ENCODE peak calls at places on chromosome 16, in four cellular contexts. O is CD4-positive, alpha-beta memory T cell; J is aorta; G is adrenal gland. B is an unnamed sample. For H3K4me1 and H3K9me3, the result is how much of the 10 kb centered on the place peaks cover.

GRCh38 chr16:70750893-70751467 is 50.0 kb downstream of the VAC14 start:
- DNase-seq in J (peak), O (no peak), G (peak), B (peak)

GRCh38 chr16:26824469-26824868 is 242.3 kb upstream of the C16orf82 start:
- DNase-seq in G (no peak), J (no peak), O (no peak), B (no peak)

GRCh38 chr16:1310832-1311200 is 1.4 kb downstream of the UBE2I start:
- DNase-seq in J (no peak), G (no peak), O (peak), B (no peak)

GRCh38 chr16:30069575-30070462 is 4.3 kb downstream of the ALDOA start:
- DNase-seq in O (no peak), J (peak), G (peak), B (no peak)

GRCh38 chr16:56288019-56288418 is 96.7 kb downstream of the GNAO1 start:
- DNase-seq in O (no peak), J (no peak), G (no peak), B (peak)

GRCh38 chr16:50862818-50863672 is 121.2 kb downstream of the CYLD start:
- DNase-seq in J (no peak), O (no peak), G (no peak), B (no peak)

GRCh38 chr16:10181196-10182162 is 749 bp downstream of the GRIN2A start:
- DNase-seq in G (peak), J (peak), O (no peak), B (peak)

GRCh38 chr16:3696425-3697218 is 20.7 kb downstream of the TRAP1 start:
- DNase-seq in O (no peak), G (no peak), J (peak), B (no peak)

GRCh38 chr16:7458144-7458543 is 125.5 kb downstream of the RBFOX1 start:
- DNase-seq in O (no peak), J (no peak), G (no peak), B (peak)

GRCh38 chr16:72355561-72355960 is 183.6 kb upstream of the PMFBP1 start:
- DNase-seq in J (no peak), O (no peak), G (no peak), B (no peak)

GRCh38 chr16:55029509-55029908 is 98.8 kb downstream of the IRX5 start:
- DNase-seq in O (no peak), J (no peak), G (no peak), B (no peak)

GRCh38 chr16:27028713-27029112 is 38.0 kb upstream of the C16orf82 start:
- DNase-seq in O (no peak), G (no peak), J (no peak), B (no peak)

GRCh38 chr16:58044266-58045019 is 18.9 kb downstream of the MMP15 start:
- DNase-seq in G (peak), J (no peak), O (no peak), B (peak)

GRCh38 chr16:10988164-10988803 is 43.9 kb downstream of the CLEC16A start:
- DNase-seq in G (no peak), J (no peak), O (no peak), B (no peak)

GRCh38 chr16:46482895-46483294 is 138.3 kb downstream of the SHCBP1 start:
- DNase-seq in O (no peak), J (no peak), G (no peak), B (no peak)

GRCh38 chr16:16163571-16163970 is 59.7 kb downstream of the ABCC6 start:
- DNase-seq in J (no peak), O (no peak), G (no peak), B (no peak)

GRCh38 chr16:88316151-88316550 is 66.6 kb upstream of the ZNF469 start:
- DNase-seq in G (no peak), J (peak), O (no peak), B (no peak)

GRCh38 chr16:1152651-1153259 is at the start of gene CACNA1H:
- DNase-seq in O (peak), J (no peak), G (peak), B (no peak)

GRCh38 chr16:10849736-10850477 is 27.1 kb upstream of the CIITA start:
- DNase-seq in O (no peak), G (no peak), J (no peak), B (no peak)

GRCh38 chr16:17972460-17972943 is 364.0 kb downstream of the NPIPA8 start:
- DNase-seq in O (no peak), J (no peak), G (no peak), B (no peak)

GRCh38 chr16:84459941-84460405 is 44.5 kb downstream of the MEAK7 start:
- DNase-seq in O (no peak), G (no peak), J (peak), B (no peak)

GRCh38 chr16:86429663-86430062 is 80.7 kb upstream of the FOXF1 start:
- DNase-seq in J (no peak), G (no peak), O (no peak), B (no peak)

GRCh38 chr16:86430814-86431213 is 79.5 kb upstream of the FOXF1 start:
- DNase-seq in J (no peak), G (no peak), O (no peak), B (no peak)

GRCh38 chr16:86432048-86432447 is 78.3 kb upstream of the FOXF1 start:
- DNase-seq in J (no peak), G (no peak), O (no peak), B (no peak)

GRCh38 chr16:86432691-86433090 is 77.6 kb upstream of the FOXF1 start:
- DNase-seq in J (no peak), O (no peak), G (no peak), B (no peak)

DNA sequence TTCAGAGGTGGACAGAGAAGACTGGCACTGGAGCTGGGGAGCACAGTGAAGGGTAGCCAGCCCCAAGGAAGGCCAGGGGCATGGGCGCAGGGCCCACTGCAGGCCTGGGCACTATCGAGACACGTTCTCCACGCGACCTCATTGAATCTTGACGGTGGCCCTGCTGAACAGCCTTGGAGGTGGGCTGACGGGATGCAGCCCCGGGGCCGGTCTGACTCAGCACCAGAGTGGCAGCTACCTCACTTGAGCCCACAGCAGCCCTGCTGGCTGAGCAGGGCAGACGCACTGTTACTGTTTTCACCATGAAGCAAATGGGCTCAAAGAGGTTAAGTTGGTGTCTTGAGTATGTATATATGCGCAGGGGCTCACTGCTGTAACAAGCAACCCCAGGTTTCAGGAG is 78.8 kb upstream of the FOXF1 start:
- DNase-seq in O (no peak), J (no peak), G (no peak), B (no peak)
- H3K4me1 ChIP-seq in O (under half), J (under half), G (under half), B (under half)

GRCh38 chr16:85851034-85851780 is 47.8 kb upstream of the IRF8 start:
- DNase-seq in O (no peak), J (no peak), G (no peak), B (no peak)

GRCh38 chr16:85847681-85848601 is 48.4 kb downstream of the COX4I1 start:
- DNase-seq in O (no peak), G (no peak), J (no peak), B (no peak)

GRCh38 chr16:85853641-85854545 is 45.1 kb upstream of the IRF8 start:
- DNase-seq in O (no peak), G (no peak), J (no peak), B (no peak)

GRCh38 chr16:85847036-85847435 is 47.5 kb downstream of the COX4I1 start:
- DNase-seq in G (no peak), J (no peak), O (no peak), B (no peak)

GRCh38 chr16:85850344-85850880 is 48.5 kb upstream of the IRF8 start:
- DNase-seq in O (no peak), G (no peak), J (no peak), B (no peak)
- H3K27ac ChIP-seq in O (no peak), G (no peak), J (no peak), B (no peak)

GRCh38 chr16:64421515-64421914 is 700.3 kb downstream of the CDH11 start:
- DNase-seq in J (no peak), O (no peak), G (no peak), B (no peak)
- H3K9me3 ChIP-seq in J (under half), O (under half), G (under half), B (under half)

GRCh38 chr16:69444873-69445517 is 20.6 kb downstream of the CYB5B start:
- DNase-seq in J (no peak), G (no peak), O (no peak), B (no peak)
- H3K4me1 ChIP-seq in J (under half), G (under half), O (under half), B (under half)

GRCh38 chr16:25011891-25012499 is 3.2 kb downstream of the ARHGAP17 start:
- DNase-seq in O (no peak), G (no peak), J (no peak), B (no peak)
- H3K27ac ChIP-seq in O (no peak), G (no peak), J (no peak), B (no peak)

GRCh38 chr16:83066881-83067280 is 440.1 kb downstream of the CDH13 start:
- DNase-seq in J (no peak), G (no peak), O (no peak), B (no peak)
- H3K9me3 ChIP-seq in J (under half), G (under half), O (under half), B (under half)

GRCh38 chr16:66525396-66526180 is 24.3 kb downstream of the TK2 start:
- DNase-seq in J (peak), G (no peak), O (no peak), B (peak)
- H3K4me1 ChIP-seq in J (under half), G (under half), O (half or more), B (under half)

DNA sequence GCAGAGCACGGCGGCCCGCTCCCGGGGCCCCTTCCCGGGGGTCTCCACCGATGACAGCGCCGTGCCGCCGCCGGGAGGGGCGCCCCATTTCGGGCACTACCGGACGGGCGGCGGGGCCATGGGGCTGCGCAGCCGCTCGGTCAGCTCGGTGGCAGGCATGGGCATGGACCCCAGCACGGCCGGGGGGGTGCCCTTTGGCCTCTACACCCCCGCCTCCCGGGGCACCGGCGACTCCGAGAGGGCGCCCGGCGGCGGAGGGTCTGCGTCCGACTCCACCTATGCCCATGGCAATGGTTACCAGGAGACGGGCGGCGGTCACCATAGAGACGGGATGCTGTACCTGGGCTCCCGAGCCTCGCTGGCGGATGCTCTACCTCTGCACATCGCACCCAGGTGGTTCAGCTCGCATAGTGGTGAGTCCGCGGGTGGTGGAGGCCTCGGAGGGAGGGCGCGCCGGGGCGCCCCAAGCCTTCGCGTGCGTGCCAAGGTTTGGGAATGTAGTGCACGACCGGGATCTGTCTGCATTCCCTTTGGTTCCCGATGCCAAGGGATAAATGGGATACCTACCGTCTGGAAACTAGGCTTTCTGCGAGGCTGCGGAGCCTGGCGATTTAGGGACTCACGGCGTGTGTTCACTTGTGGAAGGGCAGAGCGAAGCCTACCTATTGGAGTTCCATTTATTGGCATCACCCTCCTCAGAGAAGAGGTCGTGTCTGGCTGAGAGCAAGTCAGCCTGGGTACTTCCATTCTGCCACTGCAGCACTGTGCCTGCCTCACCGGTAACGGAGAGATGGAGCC is 1.1 kb downstream of the ZNRF1 start:
- DNase-seq in O (peak), J (peak), G (peak), B (peak)
- H3K27ac ChIP-seq in O (peak), J (no peak), G (no peak), B (no peak)

GRCh38 chr16:78642621-78643285 is 543.3 kb downstream of the WWOX start:
- DNase-seq in G (no peak), O (no peak), J (no peak), B (no peak)
- H3K9me3 ChIP-seq in G (under half), O (under half), J (under half), B (under half)

GRCh38 chr16:67457611-67458010 is 23.3 kb downstream of the ATP6V0D1 start:
- DNase-seq in G (no peak), O (peak), J (no peak), B (no peak)
- H3K4me1 ChIP-seq in G (half or more), O (under half), J (under half), B (half or more)